ENCODE peak calls at places on chromosome 2, in eight cellular contexts. B is body of pancreas, P is fibroblast of lung, I is thyroid gland, V is transverse colon, S is GM13977, D is heart left ventricle, N is astrocyte of the spinal cord. R is an unnamed sample.

GRCh38 chr2:121359170-121359569 is 74.2 kb upstream of the TFCP2L1 start:
- DNase-seq in B (no peak), D (no peak), N (no peak), V (no peak), P (no peak), I (no peak), S (no peak), R (no peak)

GRCh38 chr2:75560768-75561565 is at the start of gene EVA1A:
- DNase-seq in B (peak; percentile 90), N (peak; percentile 90), I (peak; percentile 61), V (peak; percentile 10), P (peak; percentile 91), S (peak; percentile 39), D (peak; percentile 61), R (peak; percentile 4)

GRCh38 chr2:134462791-134463725 is 209.2 kb downstream of the MGAT5 start:
- DNase-seq in D (no peak), P (no peak), I (no peak), S (no peak), N (no peak), V (no peak), B (no peak), R (no peak)

GRCh38 chr2:48434101-48434500 is 95.9 kb upstream of the STON1 start:
- DNase-seq in S (no peak), P (no peak), V (no peak), D (no peak), N (no peak), B (no peak), I (no peak), R (no peak)

GRCh38 chr2:127829845-127830246 is 18.9 kb upstream of the WDR33 start:
- DNase-seq in N (no peak), V (peak; percentile 67), I (no peak), P (peak; percentile 50), S (peak; percentile 85), D (no peak), B (no peak), R (no peak)

GRCh38 chr2:212956665-212957064 is 194.7 kb downstream of the IKZF2 start:
- DNase-seq in V (no peak), B (no peak), D (no peak), P (no peak), N (no peak), S (no peak), I (peak; percentile 53), R (no peak)

GRCh38 chr2:46655551-46656436 is 176.4 kb downstream of the TMEM247 start:
- DNase-seq in D (no peak), B (peak; percentile 21), N (no peak), P (peak; percentile 89), S (no peak), I (no peak), V (no peak), R (no peak)

GRCh38 chr2:236828002-236828401 is 257.7 kb upstream of the COPS8 start:
- DNase-seq in P (no peak), I (no peak), B (no peak), D (no peak), N (no peak), V (no peak), S (no peak), R (no peak)

GRCh38 chr2:208363485-208363884 is 43.1 kb upstream of the PTH2R start:
- DNase-seq in V (no peak), I (no peak), P (peak; percentile 91), S (peak; percentile 23), B (no peak), N (peak; percentile 80), D (no peak), R (no peak)

GRCh38 chr2:239298126-239298804 is 102.6 kb downstream of the HDAC4 start:
- DNase-seq in S (no peak), N (no peak), P (no peak), D (no peak), B (no peak), I (peak; percentile 4), V (peak; percentile 34), R (no peak)

GRCh38 chr2:48448274-48449061 is 81.5 kb upstream of the STON1 start:
- DNase-seq in B (peak; percentile 30), I (no peak), V (no peak), P (peak; percentile 90), S (no peak), N (peak; percentile 78), D (no peak), R (no peak)

DNA sequence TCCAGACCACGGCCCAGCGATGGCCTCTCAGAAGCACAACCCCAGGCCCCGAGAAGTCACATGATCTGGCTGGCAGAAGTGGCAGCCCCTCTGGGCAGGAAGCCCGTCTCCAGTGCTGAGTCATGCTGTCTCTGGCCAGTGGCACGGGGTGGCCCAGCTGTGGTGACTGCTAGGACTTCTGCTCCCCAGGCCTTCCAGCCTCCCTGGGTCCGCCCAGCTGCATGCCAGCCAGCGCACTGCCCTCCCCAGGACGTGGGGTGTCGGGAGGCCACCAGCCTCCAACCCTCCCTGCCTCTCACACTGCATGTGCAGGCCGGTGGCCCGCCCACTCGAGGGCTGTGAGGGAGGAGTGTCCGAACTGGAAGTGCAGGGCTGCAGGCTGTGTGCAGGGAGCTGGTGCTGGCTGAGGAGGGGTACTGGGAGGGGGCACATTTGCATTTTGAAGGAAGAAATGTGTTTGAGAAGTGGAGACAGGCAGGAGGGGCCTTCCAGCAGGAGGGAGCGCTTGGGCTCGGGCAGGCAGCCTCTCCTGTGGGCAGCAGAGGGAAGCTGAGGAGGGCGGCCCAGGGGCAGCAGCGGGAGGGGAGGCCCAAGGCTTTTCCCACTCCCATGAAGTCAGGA is 17.0 kb upstream of the HPCAL1 start:
- DNase-seq in B (peak; percentile 90), S (no peak), P (peak; percentile 49), N (peak; percentile 47), V (peak; percentile 58), D (peak; percentile 75), I (peak; percentile 96), R (peak; percentile 76)
- TF ChIP-seq CTCF in B (peak; percentile 13), S (no peak), P (no peak), N (no peak), V (no peak), D (no peak), I (no peak), R (no peak)

GRCh38 chr2:174430066-174430465 is 34.5 kb downstream of the SCRN3 start:
- DNase-seq in V (no peak), B (no peak), D (no peak), I (no peak), S (no peak), N (no peak), P (no peak), R (no peak)

GRCh38 chr2:174431902-174432301 is 36.4 kb downstream of the SCRN3 start:
- DNase-seq in I (no peak), P (no peak), S (no peak), V (no peak), B (no peak), N (no peak), D (no peak), R (no peak)

GRCh38 chr2:174428214-174428613 is 32.7 kb downstream of the SCRN3 start:
- DNase-seq in S (no peak), V (no peak), P (no peak), N (no peak), I (no peak), B (no peak), D (no peak), R (no peak)
- TF ChIP-seq CTCF in S (no peak), V (no peak), P (no peak), N (no peak), I (no peak), B (no peak), D (no peak), R (no peak)

GRCh38 chr2:13046557-13047165 is 329.9 kb downstream of the TRIB2 start:
- DNase-seq in D (no peak), V (no peak), B (no peak), I (no peak), N (peak; percentile 34), P (peak; percentile 3), S (no peak), R (no peak)
- TF ChIP-seq CTCF in D (peak; percentile 26), V (peak; percentile 22), B (peak; percentile 41), I (peak; percentile 26), N (peak; percentile 27), P (no peak), S (peak; percentile 40), R (no peak)

GRCh38 chr2:44009136-44009744 is 13.5 kb upstream of the LRPPRC start:
- DNase-seq in S (no peak), D (no peak), P (no peak), N (no peak), I (no peak), B (no peak), V (no peak), R (no peak)
- TF ChIP-seq CTCF in S (no peak), D (no peak), P (no peak), N (no peak), I (no peak), B (no peak), V (no peak), R (no peak)

R was measured in Calu3.